ENCODE peak calls at places on chromosomes 16 and 17, in four cellular contexts. X, D, J and L are unnamed samples.

GRCh38 chr17:65670667-65671371 is 109.4 kb upstream of the AXIN2 start:
- DNase-seq in X (peak), D (no peak), J (no peak), L (no peak)

GRCh38 chr16:58792188-58792587 is 58.1 kb upstream of the GOT2 start:
- DNase-seq in X (no peak), D (peak), J (no peak), L (no peak)

GRCh38 chr17:41421116-41421515 is 3.3 kb downstream of the KRT37 start:
- DNase-seq in X (peak), D (no peak), J (no peak), L (no peak)

GRCh38 chr16:73058616-73059409 is 10.9 kb upstream of the ZFHX3 start:
- DNase-seq in X (no peak), D (peak), J (no peak), L (no peak)

GRCh38 chr17:4440690-4441686 is 7.2 kb downstream of the SPNS3 start:
- DNase-seq in X (no peak), D (peak), J (no peak), L (no peak)

GRCh38 chr17:69581061-69581955 is 166.8 kb downstream of the MAP2K6 start:
- DNase-seq in X (no peak), D (no peak), J (peak), L (no peak)

GRCh38 chr17:30363715-30364202 is 15.0 kb upstream of the CPD start:
- DNase-seq in X (no peak), D (peak), J (peak), L (no peak)

GRCh38 chr16:89821438-89822187 is 5.2 kb upstream of the FANCA start:
- DNase-seq in X (peak), D (no peak), J (no peak), L (no peak)

GRCh38 chr17:38434178-38434665 is 6.0 kb downstream of the ARHGAP23 start:
- DNase-seq in X (no peak), D (no peak), J (no peak), L (no peak)

GRCh38 chr17:40298726-40299125 is 10.3 kb upstream of the RARA start:
- DNase-seq in X (no peak), D (no peak), J (no peak), L (no peak)

GRCh38 chr16:3264137-3265036 is 8.0 kb upstream of the MEFV start:
- DNase-seq in X (peak), D (peak), J (peak), L (peak)

GRCh38 chr17:8289103-8289397 is 580 bp downstream of the RANGRF start:
- DNase-seq in X (no peak), D (no peak), J (no peak), L (no peak)

GRCh38 chr17:68993112-68993511 is 37.9 kb upstream of the ABCA8 start:
- DNase-seq in X (no peak), D (no peak), J (no peak), L (no peak)

GRCh38 chr16:21987498-21987897 is 13.4 kb downstream of the PDZD9 start:
- DNase-seq in X (no peak), D (no peak), J (no peak), L (no peak)

GRCh38 chr17:65933290-65933689 is 258.6 kb downstream of the CEP112 start:
- DNase-seq in X (no peak), D (no peak), J (no peak), L (no peak)

GRCh38 chr17:42276609-42277341 is 584 bp upstream of the STAT5B start:
- DNase-seq in X (peak), D (peak), J (no peak), L (peak)

GRCh38 chr17:54968954-54969400 is 412 bp downstream of the STXBP4 start:
- DNase-seq in X (peak), D (peak), J (no peak), L (peak)

GRCh38 chr16:21101631-21102420 is 48.8 kb downstream of the DNAH3 start:
- DNase-seq in X (peak), D (peak), J (no peak), L (no peak)

GRCh38 chr16:13803974-13804373 is 116.0 kb upstream of the ERCC4 start:
- DNase-seq in X (no peak), D (no peak), J (no peak), L (no peak)

GRCh38 chr17:51676691-51677487 is 416.5 kb downstream of the UTP18 start:
- DNase-seq in X (no peak), D (no peak), J (no peak), L (no peak)

GRCh38 chr16:8751481-8752311 is 45.7 kb downstream of the TMEM186 start:
- DNase-seq in X (peak), D (no peak), J (no peak), L (no peak)

GRCh38 chr16:4481965-4482364 is 5.8 kb downstream of the HMOX2 start:
- DNase-seq in X (no peak), D (no peak), J (no peak), L (no peak)

GRCh38 chr16:80369559-80369958 is 171.2 kb upstream of the DYNLRB2 start:
- DNase-seq in X (peak), D (peak), J (no peak), L (peak)

GRCh38 chr16:89331371-89332109 is 114.0 kb downstream of the ZNF778 start:
- DNase-seq in X (no peak), D (no peak), J (no peak), L (no peak)

DNA sequence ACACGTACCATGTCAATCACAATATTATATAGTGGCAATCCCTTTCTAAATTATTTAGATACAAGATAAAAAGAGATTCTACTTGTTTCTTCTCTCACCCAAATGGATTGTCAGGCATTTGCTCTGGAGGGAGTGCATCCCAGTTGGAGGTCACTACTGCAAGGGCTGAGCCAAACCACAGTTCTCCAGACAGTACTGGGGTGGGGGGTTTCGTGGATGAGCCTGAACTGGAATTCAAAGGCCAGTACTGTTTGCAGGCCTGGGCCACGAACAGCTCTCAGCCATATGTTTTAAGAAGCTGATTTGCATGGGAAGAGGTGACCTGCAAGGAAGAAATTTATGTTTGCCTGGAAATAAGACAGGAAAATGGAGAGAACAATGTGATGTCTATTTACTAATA is 314.9 kb downstream of the PMP22 start:
- DNase-seq in X (no peak), D (no peak), J (no peak), L (no peak)
- TF ChIP-seq FOXM1 in X (no peak), D (no peak), J (no peak), L (no peak)

DNA sequence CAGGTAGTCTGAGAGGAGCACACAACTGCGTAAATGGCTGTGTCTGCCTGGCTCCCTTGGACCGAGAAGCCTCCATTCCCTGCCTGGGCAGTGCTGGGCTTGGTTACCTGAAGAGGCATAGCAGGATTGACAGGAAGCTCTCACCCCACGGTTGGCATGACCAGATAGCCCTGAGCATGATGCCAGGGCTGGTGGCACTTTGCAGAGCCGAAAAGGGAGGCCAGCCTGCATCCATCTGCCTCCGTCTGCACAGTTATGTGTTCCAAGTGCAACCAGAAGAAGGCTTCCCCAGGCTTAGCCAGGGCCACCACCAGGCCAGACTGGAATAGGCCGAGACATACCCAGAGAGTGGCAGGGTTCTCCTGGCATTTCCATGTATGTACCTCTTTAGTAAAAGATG is 36.6 kb downstream of the GNAO1 start:
- DNase-seq in X (no peak), D (no peak), J (no peak), L (no peak)
- TF ChIP-seq FOXM1 in X (no peak), D (no peak), J (no peak), L (no peak)

GRCh38 chr17:12021604-12022003 is 927 bp downstream of the MAP2K4 start:
- DNase-seq in X (no peak), D (no peak), J (no peak), L (no peak)
- TF ChIP-seq FOXM1 in X (no peak), D (no peak), J (no peak), L (no peak)

DNA sequence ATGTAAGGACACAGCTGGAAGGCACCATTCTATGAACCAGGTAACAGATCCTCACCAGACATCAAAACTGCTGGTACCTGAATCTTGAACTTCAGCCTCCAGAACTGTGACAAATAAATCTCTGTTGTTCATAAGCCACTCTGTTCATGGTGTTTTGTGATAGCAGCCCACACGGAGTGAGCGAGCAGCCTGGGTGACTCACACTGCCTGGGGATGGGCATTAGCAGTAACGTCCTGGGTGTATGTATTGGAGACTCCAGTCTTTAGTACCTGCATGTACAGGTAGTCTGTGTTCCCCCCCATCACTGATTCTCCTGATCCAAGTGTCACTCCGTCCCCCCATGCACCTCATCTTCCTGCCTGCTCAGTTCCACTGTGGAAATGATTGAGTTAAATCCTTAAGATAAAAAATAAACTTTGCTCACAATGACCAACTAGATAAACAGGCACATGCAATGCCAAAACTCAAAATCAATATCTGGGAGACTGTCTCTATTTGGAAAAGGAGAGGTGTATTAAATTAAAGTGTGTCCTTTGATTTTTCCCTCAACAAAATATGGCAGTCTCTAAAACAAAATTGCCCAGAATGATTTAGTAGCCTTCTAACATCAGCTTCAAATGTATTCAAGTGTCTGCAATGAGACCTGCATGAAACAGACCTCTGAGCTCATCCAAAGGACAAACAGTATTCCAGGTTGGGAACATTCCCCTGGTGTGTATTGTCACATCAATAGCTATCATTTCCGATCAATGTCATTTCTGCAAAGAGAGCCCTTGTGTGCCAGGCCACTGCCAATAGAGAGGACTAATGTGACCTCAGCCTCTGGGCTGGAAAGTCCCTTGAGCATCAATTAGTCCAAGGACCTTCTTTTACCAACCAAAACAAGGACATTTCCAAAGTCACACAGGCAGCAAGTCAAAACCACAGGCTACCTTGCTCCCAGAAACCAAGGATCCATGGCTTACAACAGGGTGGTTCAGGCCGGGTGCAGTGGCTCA is 12.2 kb upstream of the VAT1L start:
- DNase-seq in X (peak), D (no peak), J (no peak), L (no peak)
- TF ChIP-seq FOXM1 in X (no peak), D (no peak), J (no peak), L (no peak)

GRCh38 chr17:46817901-46818209 is 637 bp downstream of the WNT3 start:
- DNase-seq in X (no peak), D (no peak), J (no peak), L (no peak)

GRCh38 chr17:46814446-46814845 is 4.0 kb downstream of the WNT3 start:
- DNase-seq in X (no peak), D (no peak), J (no peak), L (no peak)

GRCh38 chr17:46817151-46817900 is 1.2 kb downstream of the WNT3 start:
- DNase-seq in X (no peak), D (no peak), J (no peak), L (no peak)

GRCh38 chr17:46813920-46814319 is 4.6 kb downstream of the WNT3 start:
- DNase-seq in X (no peak), D (no peak), J (no peak), L (no peak)

DNA sequence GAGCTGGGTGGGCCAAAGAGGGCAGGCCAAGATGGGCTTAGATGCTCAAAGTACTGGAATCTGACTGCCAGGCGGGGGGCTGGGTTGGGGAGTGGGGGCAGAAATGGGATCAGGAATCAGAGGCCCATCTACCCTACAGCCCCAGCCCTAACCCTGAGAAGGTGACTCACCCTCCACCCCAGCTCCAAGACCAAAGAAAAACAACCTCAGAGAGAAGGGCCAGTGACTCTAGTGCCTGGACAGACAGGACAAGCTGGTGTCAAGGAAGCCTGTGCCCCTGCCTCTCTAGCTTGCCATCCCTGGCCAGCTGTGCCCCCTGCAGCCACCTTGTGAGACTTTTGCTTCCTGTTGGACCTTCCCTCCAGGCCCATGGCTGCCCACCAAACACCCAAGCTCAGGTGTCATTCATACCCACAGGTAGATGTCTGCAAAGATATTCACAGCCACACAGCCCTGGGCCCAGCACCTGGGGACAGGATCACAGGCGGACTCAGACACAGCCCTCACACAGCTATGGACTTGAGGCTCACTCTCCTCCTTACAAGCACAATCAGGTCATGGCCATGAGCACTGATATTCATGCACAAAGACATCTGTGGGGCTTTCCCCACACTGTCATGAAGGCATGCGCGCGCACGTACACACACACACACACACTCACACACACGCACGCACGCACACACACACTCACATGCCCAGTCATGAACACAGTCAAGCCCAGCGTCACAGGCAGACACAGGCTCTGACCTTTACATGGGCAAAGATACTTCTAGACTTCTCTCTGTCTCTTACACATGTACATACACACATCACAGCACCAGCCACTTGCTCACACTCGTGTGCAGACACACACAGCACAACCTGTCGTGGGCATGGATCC is 2.8 kb downstream of the WNT3 start:
- DNase-seq in X (no peak), D (no peak), J (no peak), L (no peak)
- TF ChIP-seq FOXM1 in X (no peak), D (no peak), J (no peak), L (no peak)

GRCh38 chr17:1055231-1055630 is 58.3 kb downstream of the TIMM22 start:
- DNase-seq in X (no peak), D (no peak), J (no peak), L (no peak)

GRCh38 chr17:1058423-1059130 is 61.6 kb downstream of the TIMM22 start:
- DNase-seq in X (peak), D (peak), J (no peak), L (peak)

GRCh38 chr17:1055751-1056645 is 59.1 kb downstream of the TIMM22 start:
- DNase-seq in X (peak), D (peak), J (no peak), L (peak)

GRCh38 chr17:1054656-1055055 is 57.7 kb downstream of the TIMM22 start:
- DNase-seq in X (no peak), D (no peak), J (no peak), L (no peak)

GRCh38 chr17:1056761-1057160 is 59.8 kb downstream of the TIMM22 start:
- DNase-seq in X (no peak), D (no peak), J (no peak), L (no peak)
- TF ChIP-seq FOXM1 in X (no peak), D (no peak), J (no peak), L (no peak)